ENCODE peak calls at places on chromosomes 3 and 15, in ten cellular contexts. One of them, this sample, is unnamed. For H3K36me3, the result is how much of the 10 kb centered on the place peaks cover.

GRCh38 chr15:39747326-39747725 is 35.3 kb downstream of the FSIP1 start:
- DNase-seq in lung: no peak
- DNase-seq in CD8-positive, alpha-beta T cell: no peak
- DNase-seq in cardiac muscle cell: no peak
- DNase-seq in pancreas: no peak
- DNase-seq in hepatocyte: no peak
- DNase-seq in PC-3: peak
- DNase-seq in ovary: no peak
- DNase-seq in mesendoderm: no peak
- DNase-seq in psoas muscle: no peak
- DNase-seq in this sample: peak

GRCh38 chr15:32898414-32898813 is 180.6 kb downstream of the GREM1 start:
- DNase-seq in lung: no peak
- DNase-seq in CD8-positive, alpha-beta T cell: no peak
- DNase-seq in cardiac muscle cell: no peak
- DNase-seq in pancreas: no peak
- DNase-seq in hepatocyte: no peak
- DNase-seq in PC-3: peak
- DNase-seq in ovary: no peak
- DNase-seq in mesendoderm: peak
- DNase-seq in psoas muscle: no peak
- DNase-seq in this sample: no peak

GRCh38 chr15:82999905-83000671 is 11.4 kb downstream of the C15orf40 start:
- DNase-seq in lung: no peak
- DNase-seq in CD8-positive, alpha-beta T cell: peak
- DNase-seq in cardiac muscle cell: peak
- DNase-seq in pancreas: no peak
- DNase-seq in hepatocyte: peak
- DNase-seq in PC-3: peak
- DNase-seq in ovary: no peak
- DNase-seq in mesendoderm: peak
- DNase-seq in psoas muscle: no peak
- DNase-seq in this sample: peak

GRCh38 chr3:153379516-153379915 is 217.5 kb downstream of the RAP2B start:
- DNase-seq in lung: no peak
- DNase-seq in CD8-positive, alpha-beta T cell: no peak
- DNase-seq in cardiac muscle cell: no peak
- DNase-seq in pancreas: no peak
- DNase-seq in hepatocyte: no peak
- DNase-seq in PC-3: peak
- DNase-seq in ovary: no peak
- DNase-seq in mesendoderm: no peak
- DNase-seq in psoas muscle: no peak
- DNase-seq in this sample: no peak

GRCh38 chr3:70789878-70790277 is 477.4 kb upstream of the MDFIC2 start:
- DNase-seq in lung: no peak
- DNase-seq in CD8-positive, alpha-beta T cell: no peak
- DNase-seq in cardiac muscle cell: no peak
- DNase-seq in pancreas: no peak
- DNase-seq in hepatocyte: no peak
- DNase-seq in PC-3: no peak
- DNase-seq in ovary: no peak
- DNase-seq in mesendoderm: no peak
- DNase-seq in psoas muscle: no peak
- DNase-seq in this sample: no peak

GRCh38 chr3:187615630-187616029 is 54.6 kb downstream of the SST start:
- DNase-seq in lung: no peak
- DNase-seq in CD8-positive, alpha-beta T cell: no peak
- DNase-seq in cardiac muscle cell: no peak
- DNase-seq in pancreas: no peak
- DNase-seq in hepatocyte: no peak
- DNase-seq in PC-3: no peak
- DNase-seq in ovary: no peak
- DNase-seq in mesendoderm: no peak
- DNase-seq in psoas muscle: no peak
- DNase-seq in this sample: no peak

GRCh38 chr15:79881254-79881653 is 15.6 kb downstream of the MTHFS start:
- DNase-seq in lung: no peak
- DNase-seq in CD8-positive, alpha-beta T cell: no peak
- DNase-seq in cardiac muscle cell: no peak
- DNase-seq in pancreas: no peak
- DNase-seq in hepatocyte: no peak
- DNase-seq in PC-3: no peak
- DNase-seq in ovary: no peak
- DNase-seq in mesendoderm: no peak
- DNase-seq in psoas muscle: no peak
- DNase-seq in this sample: no peak

GRCh38 chr3:112709929-112710328 is 69.0 kb upstream of the CCDC80 start:
- DNase-seq in lung: no peak
- DNase-seq in CD8-positive, alpha-beta T cell: no peak
- DNase-seq in cardiac muscle cell: no peak
- DNase-seq in pancreas: no peak
- DNase-seq in hepatocyte: no peak
- DNase-seq in PC-3: peak
- DNase-seq in ovary: no peak
- DNase-seq in mesendoderm: no peak
- DNase-seq in psoas muscle: no peak
- DNase-seq in this sample: peak

GRCh38 chr15:87477759-87478687 is 778.5 kb downstream of the NTRK3 start:
- DNase-seq in lung: peak
- DNase-seq in CD8-positive, alpha-beta T cell: no peak
- DNase-seq in cardiac muscle cell: peak
- DNase-seq in pancreas: no peak
- DNase-seq in hepatocyte: peak
- DNase-seq in PC-3: peak
- DNase-seq in ovary: no peak
- DNase-seq in mesendoderm: peak
- DNase-seq in psoas muscle: no peak
- DNase-seq in this sample: peak

GRCh38 chr15:37220949-37221670 is 120.8 kb upstream of the MEIS2 start:
- DNase-seq in lung: no peak
- DNase-seq in CD8-positive, alpha-beta T cell: no peak
- DNase-seq in cardiac muscle cell: no peak
- DNase-seq in pancreas: no peak
- DNase-seq in hepatocyte: no peak
- DNase-seq in PC-3: no peak
- DNase-seq in ovary: no peak
- DNase-seq in mesendoderm: no peak
- DNase-seq in psoas muscle: no peak
- DNase-seq in this sample: no peak

GRCh38 chr3:46416134-46417119 is 9.4 kb downstream of the CCRL2 start:
- DNase-seq in lung: no peak
- DNase-seq in CD8-positive, alpha-beta T cell: no peak
- DNase-seq in cardiac muscle cell: no peak
- DNase-seq in pancreas: no peak
- DNase-seq in hepatocyte: no peak
- DNase-seq in PC-3: no peak
- DNase-seq in ovary: no peak
- DNase-seq in mesendoderm: no peak
- DNase-seq in psoas muscle: no peak
- DNase-seq in this sample: no peak

GRCh38 chr15:40506964-40507571 is 36.3 kb downstream of the CHST14 start:
- DNase-seq in lung: peak
- DNase-seq in CD8-positive, alpha-beta T cell: peak
- DNase-seq in cardiac muscle cell: peak
- DNase-seq in pancreas: peak
- DNase-seq in hepatocyte: peak
- DNase-seq in PC-3: peak
- DNase-seq in ovary: peak
- DNase-seq in mesendoderm: peak
- DNase-seq in psoas muscle: peak
- DNase-seq in this sample: peak

GRCh38 chr3:101803152-101803782 is 24.3 kb downstream of the NXPE3 start:
- DNase-seq in lung: peak
- DNase-seq in CD8-positive, alpha-beta T cell: peak
- DNase-seq in cardiac muscle cell: peak
- DNase-seq in pancreas: no peak
- DNase-seq in hepatocyte: peak
- DNase-seq in PC-3: peak
- DNase-seq in ovary: peak
- DNase-seq in mesendoderm: peak
- DNase-seq in psoas muscle: no peak
- DNase-seq in this sample: peak

GRCh38 chr3:136196064-136196400 is at the start of gene MSL2:
- DNase-seq in lung: no peak
- DNase-seq in CD8-positive, alpha-beta T cell: no peak
- DNase-seq in cardiac muscle cell: no peak
- DNase-seq in pancreas: no peak
- DNase-seq in hepatocyte: peak
- DNase-seq in PC-3: no peak
- DNase-seq in ovary: no peak
- DNase-seq in mesendoderm: no peak
- DNase-seq in psoas muscle: no peak
- DNase-seq in this sample: no peak

GRCh38 chr3:143658869-143659268 is 189.4 kb downstream of the SLC9A9 start:
- DNase-seq in lung: no peak
- DNase-seq in CD8-positive, alpha-beta T cell: no peak
- DNase-seq in cardiac muscle cell: no peak
- DNase-seq in pancreas: no peak
- DNase-seq in hepatocyte: no peak
- DNase-seq in PC-3: no peak
- DNase-seq in ovary: no peak
- DNase-seq in mesendoderm: no peak
- DNase-seq in psoas muscle: no peak
- DNase-seq in this sample: peak

GRCh38 chr3:23017800-23018199 is 185.3 kb upstream of the UBE2E2 start:
- DNase-seq in lung: no peak
- DNase-seq in CD8-positive, alpha-beta T cell: no peak
- DNase-seq in cardiac muscle cell: no peak
- DNase-seq in pancreas: no peak
- DNase-seq in hepatocyte: peak
- DNase-seq in PC-3: peak
- DNase-seq in ovary: no peak
- DNase-seq in mesendoderm: no peak
- DNase-seq in psoas muscle: no peak
- DNase-seq in this sample: peak

GRCh38 chr3:151008699-151009098 is 36.2 kb upstream of the CLRN1 start:
- DNase-seq in lung: no peak
- DNase-seq in CD8-positive, alpha-beta T cell: no peak
- DNase-seq in cardiac muscle cell: peak
- DNase-seq in pancreas: no peak
- DNase-seq in hepatocyte: peak
- DNase-seq in PC-3: peak
- DNase-seq in ovary: no peak
- DNase-seq in mesendoderm: peak
- DNase-seq in psoas muscle: no peak
- DNase-seq in this sample: peak

GRCh38 chr3:197125601-197126000 is 96.0 kb upstream of the MELTF start:
- DNase-seq in lung: no peak
- DNase-seq in CD8-positive, alpha-beta T cell: no peak
- DNase-seq in cardiac muscle cell: no peak
- DNase-seq in pancreas: no peak
- DNase-seq in hepatocyte: no peak
- DNase-seq in PC-3: no peak
- DNase-seq in ovary: no peak
- DNase-seq in mesendoderm: no peak
- DNase-seq in psoas muscle: no peak
- DNase-seq in this sample: peak

GRCh38 chr15:72269739-72270138 is 2.6 kb downstream of the PARP6 start:
- DNase-seq in lung: no peak
- DNase-seq in CD8-positive, alpha-beta T cell: no peak
- DNase-seq in cardiac muscle cell: no peak
- DNase-seq in pancreas: no peak
- DNase-seq in hepatocyte: no peak
- DNase-seq in PC-3: no peak
- DNase-seq in ovary: no peak
- DNase-seq in mesendoderm: no peak
- DNase-seq in psoas muscle: no peak
- DNase-seq in this sample: no peak
- H3K36me3 ChIP-seq in lung: under half
- H3K36me3 ChIP-seq in CD8-positive, alpha-beta T cell: under half
- H3K36me3 ChIP-seq in cardiac muscle cell: under half
- H3K36me3 ChIP-seq in pancreas: under half
- H3K36me3 ChIP-seq in hepatocyte: under half
- H3K36me3 ChIP-seq in PC-3: under half
- H3K36me3 ChIP-seq in ovary: under half
- H3K36me3 ChIP-seq in mesendoderm: under half
- H3K36me3 ChIP-seq in psoas muscle: under half
- H3K36me3 ChIP-seq in this sample: under half

GRCh38 chr15:62809968-62810260 is 232.6 kb upstream of the TPM1 start:
- DNase-seq in lung: no peak
- DNase-seq in CD8-positive, alpha-beta T cell: no peak
- DNase-seq in cardiac muscle cell: no peak
- DNase-seq in pancreas: no peak
- DNase-seq in hepatocyte: no peak
- DNase-seq in PC-3: no peak
- DNase-seq in ovary: no peak
- DNase-seq in mesendoderm: no peak
- DNase-seq in psoas muscle: no peak
- DNase-seq in this sample: no peak
- H3K36me3 ChIP-seq in lung: under half
- H3K36me3 ChIP-seq in CD8-positive, alpha-beta T cell: under half
- H3K36me3 ChIP-seq in cardiac muscle cell: under half
- H3K36me3 ChIP-seq in pancreas: under half
- H3K36me3 ChIP-seq in hepatocyte: under half
- H3K36me3 ChIP-seq in PC-3: under half
- H3K36me3 ChIP-seq in ovary: under half
- H3K36me3 ChIP-seq in mesendoderm: under half
- H3K36me3 ChIP-seq in psoas muscle: under half
- H3K36me3 ChIP-seq in this sample: under half

GRCh38 chr3:127618891-127619290 is 10.1 kb upstream of the PODXL2 start:
- DNase-seq in lung: no peak
- DNase-seq in CD8-positive, alpha-beta T cell: no peak
- DNase-seq in cardiac muscle cell: no peak
- DNase-seq in pancreas: no peak
- DNase-seq in hepatocyte: no peak
- DNase-seq in PC-3: no peak
- DNase-seq in ovary: no peak
- DNase-seq in mesendoderm: no peak
- DNase-seq in psoas muscle: no peak
- DNase-seq in this sample: no peak
- H3K36me3 ChIP-seq in lung: under half
- H3K36me3 ChIP-seq in CD8-positive, alpha-beta T cell: under half
- H3K36me3 ChIP-seq in cardiac muscle cell: under half
- H3K36me3 ChIP-seq in pancreas: under half
- H3K36me3 ChIP-seq in hepatocyte: under half
- H3K36me3 ChIP-seq in PC-3: under half
- H3K36me3 ChIP-seq in ovary: under half
- H3K36me3 ChIP-seq in mesendoderm: under half
- H3K36me3 ChIP-seq in psoas muscle: under half
- H3K36me3 ChIP-seq in this sample: under half

DNA sequence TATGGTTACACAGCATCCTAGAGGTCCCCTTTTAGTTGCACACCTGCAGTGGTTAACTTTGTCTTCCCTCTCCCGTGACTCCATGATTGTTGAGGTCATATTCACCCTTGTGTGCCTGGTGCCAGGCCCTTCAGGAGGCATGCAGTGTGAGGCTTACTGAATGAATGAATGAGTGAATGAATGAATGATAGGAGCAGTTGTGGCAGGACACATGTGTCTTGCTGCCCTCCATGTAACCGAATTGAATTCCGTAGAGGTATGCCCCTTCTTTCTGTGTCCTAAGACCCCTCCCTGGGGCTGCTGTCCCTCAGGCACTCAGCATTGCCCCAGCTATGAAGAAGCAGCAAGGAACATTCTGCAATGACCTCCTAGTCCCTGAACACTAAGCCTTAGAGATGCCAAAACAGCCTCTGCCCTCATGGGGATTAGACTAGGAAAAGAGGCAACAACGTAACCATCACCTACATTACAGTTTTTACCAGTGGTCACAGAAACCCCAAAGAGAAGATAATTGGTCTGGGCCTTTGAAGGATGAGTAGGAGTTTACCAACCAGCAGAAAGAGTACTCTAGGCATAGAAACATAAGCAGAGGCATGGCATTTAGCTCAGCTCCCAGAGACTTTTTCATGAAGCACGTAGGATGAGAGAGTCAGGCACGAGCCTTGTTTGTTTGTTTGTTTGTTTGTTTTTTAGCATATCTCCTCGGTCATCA is 22.5 kb upstream of the CPNE9 start:
- DNase-seq in lung: no peak
- DNase-seq in CD8-positive, alpha-beta T cell: no peak
- DNase-seq in cardiac muscle cell: no peak
- DNase-seq in pancreas: no peak
- DNase-seq in hepatocyte: no peak
- DNase-seq in PC-3: no peak
- DNase-seq in ovary: no peak
- DNase-seq in mesendoderm: no peak
- DNase-seq in psoas muscle: no peak
- DNase-seq in this sample: no peak
- H3K36me3 ChIP-seq in lung: under half
- H3K36me3 ChIP-seq in CD8-positive, alpha-beta T cell: half or more
- H3K36me3 ChIP-seq in cardiac muscle cell: under half
- H3K36me3 ChIP-seq in pancreas: half or more
- H3K36me3 ChIP-seq in hepatocyte: under half
- H3K36me3 ChIP-seq in PC-3: under half
- H3K36me3 ChIP-seq in ovary: under half
- H3K36me3 ChIP-seq in mesendoderm: under half
- H3K36me3 ChIP-seq in psoas muscle: under half
- H3K36me3 ChIP-seq in this sample: under half

This sample was measured in bronchial epithelial cell.